ENCODE peak calls at places on chromosomes 2 and 18, in ten cellular contexts. S is fibroblast of lung, E is neural progenitor cell, P is brain microvascular endothelial cell, N is tibial artery, R is fibroblast of the aortic adventitia, C is adrenal gland, J is astrocyte, Q is AG10803, Z is A549. H is an unnamed sample.

GRCh38 chr2:230932556-230933511 is 7.8 kb upstream of the GPR55 start:
- DNase-seq in Z (no peak), P (no peak), Q (peak), N (peak), J (no peak), R (peak), E (no peak), C (peak), S (peak), H (no peak)

GRCh38 chr2:88181511-88181910 is 11.4 kb downstream of the THNSL2 start:
- DNase-seq in S (peak), C (no peak), P (peak), Z (no peak), R (peak), E (no peak), N (no peak), J (peak), Q (peak), H (peak)

GRCh38 chr2:38509322-38509946 is 93.3 kb downstream of the HNRNPLL start:
- DNase-seq in R (peak), P (peak), Z (no peak), Q (peak), C (peak), E (no peak), J (peak), S (peak), N (no peak), H (peak)

GRCh38 chr2:227864161-227864756 is 7.2 kb upstream of the DAW1 start:
- DNase-seq in J (peak), Z (no peak), P (peak), Q (peak), R (peak), S (peak), E (no peak), C (no peak), N (no peak), H (no peak)

GRCh38 chr2:20291106-20291564 is 59.5 kb downstream of the PUM2 start:
- DNase-seq in R (peak), N (no peak), S (peak), Z (peak), P (peak), E (peak), Q (peak), C (peak), J (peak), H (peak)

GRCh38 chr2:196725218-196725617 is 74.3 kb downstream of the GTF3C3 start:
- DNase-seq in R (peak), C (no peak), Z (no peak), S (no peak), P (no peak), N (no peak), E (no peak), J (peak), Q (no peak), H (no peak)

GRCh38 chr2:225282858-225283693 is 116.4 kb upstream of the NYAP2 start:
- DNase-seq in Q (peak), E (peak), P (peak), R (peak), N (no peak), C (peak), J (peak), S (peak), Z (peak), H (no peak)

GRCh38 chr2:112229365-112229764 is 25.5 kb downstream of the ZC3H8 start:
- DNase-seq in Z (no peak), R (peak), E (no peak), S (peak), C (peak), J (no peak), N (no peak), Q (peak), P (no peak), H (no peak)

GRCh38 chr2:119476301-119477117 is 44.9 kb downstream of the TMEM37 start:
- DNase-seq in S (peak), J (peak), Q (peak), Z (peak), N (peak), R (peak), P (peak), E (peak), C (peak), H (no peak)

GRCh38 chr2:98269274-98269673 is 77.0 kb upstream of the CNGA3 start:
- DNase-seq in S (peak), N (no peak), J (peak), P (peak), Q (peak), C (no peak), E (peak), Z (peak), R (peak), H (peak)

GRCh38 chr2:226664140-226664539 is 135.5 kb downstream of the IRS1 start:
- DNase-seq in C (peak), N (peak), E (no peak), J (no peak), S (no peak), Z (no peak), R (no peak), Q (no peak), P (no peak), H (no peak)

GRCh38 chr2:110204408-110205385 is at the start of gene NPHP1:
- DNase-seq in S (peak), P (peak), C (peak), N (peak), E (peak), R (peak), Q (peak), Z (peak), J (peak), H (no peak)

GRCh38 chr2:26730549-26730948 is 33.5 kb upstream of the SLC35F6 start:
- DNase-seq in N (no peak), P (no peak), Q (no peak), S (no peak), Z (no peak), R (no peak), C (peak), E (no peak), J (no peak), H (no peak)

GRCh38 chr2:179344280-179344961 is 79.8 kb upstream of the SESTD1 start:
- DNase-seq in S (peak), J (no peak), R (peak), N (no peak), P (peak), Z (no peak), Q (peak), E (no peak), C (no peak), H (no peak)

GRCh38 chr18:43158381-43158780 is 42.9 kb upstream of the RIT2 start:
- DNase-seq in S (no peak), R (peak), N (no peak), C (no peak), P (no peak), J (no peak), Q (no peak), Z (no peak), E (no peak), H (no peak)

GRCh38 chr18:12032786-12033642 is 51.7 kb downstream of the IMPA2 start:
- DNase-seq in S (peak), C (no peak), Z (no peak), Q (peak), J (peak), E (no peak), N (peak), R (peak), P (no peak), H (peak)

GRCh38 chr18:77339623-77340022 is 90.0 kb downstream of the GALR1 start:
- DNase-seq in Q (no peak), S (no peak), J (no peak), Z (no peak), R (no peak), N (no peak), C (no peak), E (no peak), P (no peak), H (no peak)

GRCh38 chr2:165720526-165720925 is 73.5 kb downstream of the GALNT3 start:
- DNase-seq in E (no peak), N (no peak), J (peak), R (peak), C (no peak), Z (no peak), S (peak), P (peak), Q (peak), H (peak)

GRCh38 chr2:190627881-190628412 is 20.9 kb upstream of the NAB1 start:
- DNase-seq in N (peak), S (no peak), J (peak), P (no peak), C (no peak), Z (no peak), E (peak), Q (peak), R (no peak), H (no peak)

GRCh38 chr2:83006991-83007390 is 1452.1 kb downstream of the SUCLG1 start:
- DNase-seq in P (no peak), S (no peak), C (no peak), J (no peak), Q (peak), N (no peak), E (no peak), R (no peak), Z (no peak), H (no peak)

GRCh38 chr18:25062720-25063119 is 289.2 kb downstream of the ZNF521 start:
- DNase-seq in P (no peak), E (no peak), R (no peak), S (no peak), J (no peak), Q (no peak), C (no peak), N (no peak), Z (no peak), H (no peak)

GRCh38 chr18:54149078-54149697 is 75.3 kb downstream of the MBD2 start:
- DNase-seq in J (peak), N (no peak), C (peak), S (peak), P (peak), E (no peak), Z (peak), Q (peak), R (peak), H (peak)

GRCh38 chr2:129016972-129017371 is 698.3 kb upstream of the HS6ST1 start:
- DNase-seq in Z (no peak), J (no peak), E (no peak), C (no peak), P (no peak), Q (no peak), S (no peak), R (no peak), N (no peak), H (no peak)

GRCh38 chr2:229921892-229922448 is at the start of gene TRIP12:
- DNase-seq in C (peak), N (peak), Z (peak), Q (peak), S (peak), R (peak), E (peak), J (peak), P (peak), H (peak)

GRCh38 chr2:110655701-110656100 is 22.2 kb downstream of the BUB1 start:
- DNase-seq in Q (peak), E (no peak), J (peak), N (no peak), Z (no peak), R (peak), C (no peak), P (peak), S (no peak), H (no peak)

GRCh38 chr2:50385361-50385760 is 646.6 kb downstream of the NRXN1 start:
- DNase-seq in N (no peak), Q (no peak), P (no peak), Z (no peak), E (no peak), R (no peak), S (no peak), J (no peak), C (no peak), H (no peak)
- H3K4me3 ChIP-seq in N (no peak), Q (no peak), P (no peak), Z (no peak), E (no peak), R (no peak), S (no peak), J (no peak), C (no peak), H (no peak)

GRCh38 chr2:202871161-202872141 is at the start of gene ICA1L:
- DNase-seq in Z (peak), Q (peak), S (peak), N (peak), E (peak), C (peak), P (peak), R (peak), J (peak), H (no peak)
- TF ChIP-seq CTCF in Z (no peak), Q (no peak), S (no peak), N (peak), E (no peak), C (no peak), P (no peak), R (peak), J (no peak), H (peak)

GRCh38 chr2:236166157-236166780 is 1.9 kb downstream of the GBX2 start:
- DNase-seq in R (no peak), J (no peak), Q (no peak), P (no peak), S (no peak), N (no peak), C (no peak), Z (no peak), E (peak), H (no peak)

GRCh38 chr2:236166781-236167296 is 1.3 kb downstream of the GBX2 start:
- DNase-seq in C (no peak), E (peak), S (no peak), N (no peak), J (no peak), Q (no peak), P (no peak), R (no peak), Z (no peak), H (no peak)

GRCh38 chr2:236164201-236164982 is 3.8 kb downstream of the GBX2 start:
- DNase-seq in Q (no peak), C (no peak), N (no peak), S (no peak), P (no peak), R (no peak), E (peak), Z (no peak), J (no peak), H (no peak)

GRCh38 chr2:236164983-236165301 is 3.2 kb downstream of the GBX2 start:
- DNase-seq in S (no peak), C (no peak), E (no peak), N (no peak), R (no peak), Q (no peak), Z (no peak), P (no peak), J (no peak), H (no peak)

GRCh38 chr2:236165491-236166156 is 2.6 kb downstream of the GBX2 start:
- DNase-seq in S (no peak), N (no peak), Q (no peak), R (no peak), C (no peak), J (no peak), Z (no peak), P (no peak), E (no peak), H (no peak)
- H3K4me3 ChIP-seq in S (no peak), N (no peak), Q (no peak), R (no peak), C (no peak), J (peak), Z (no peak), P (peak), E (no peak), H (no peak)

GRCh38 chr2:130963849-130964793 is 127.4 kb downstream of the ARHGEF4 start:
- DNase-seq in J (peak), R (no peak), P (no peak), C (no peak), E (peak), Q (no peak), N (no peak), Z (peak), S (no peak), H (no peak)
- TF ChIP-seq CTCF in J (no peak), R (no peak), P (peak), C (no peak), E (peak), Q (no peak), N (no peak), Z (peak), S (no peak), H (no peak)

GRCh38 chr2:127196998-127197397 is 23.1 kb downstream of the CYP27C1 start:
- DNase-seq in S (no peak), J (no peak), Q (no peak), R (no peak), Z (no peak), P (no peak), N (no peak), C (no peak), E (peak), H (no peak)
- H3K4me3 ChIP-seq in S (no peak), J (no peak), Q (no peak), R (no peak), Z (no peak), P (no peak), N (no peak), C (no peak), E (no peak), H (no peak)

DNA sequence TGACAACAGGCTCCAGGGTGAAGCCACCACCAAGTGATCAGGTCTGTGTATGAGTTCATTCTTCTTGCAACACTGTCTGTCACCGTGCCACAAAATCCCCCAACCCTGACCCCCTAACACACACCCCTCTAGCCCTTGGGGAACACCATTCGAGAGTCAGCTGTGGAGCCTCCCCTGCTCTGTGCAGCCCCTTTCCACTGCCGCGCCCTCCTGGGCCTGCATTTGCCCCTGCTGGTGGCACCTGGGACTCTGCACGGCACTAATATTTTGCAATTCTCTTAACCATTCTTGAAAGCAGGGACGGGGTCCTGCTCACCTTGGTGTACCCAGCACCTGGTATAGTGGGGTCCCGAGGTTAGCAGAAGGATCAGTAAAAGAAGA is 124.0 kb downstream of the HDAC4 start:
- DNase-seq in N (no peak), Z (no peak), R (no peak), E (no peak), J (no peak), C (no peak), S (no peak), Q (no peak), P (no peak), H (no peak)
- TF ChIP-seq CTCF in N (no peak), Z (no peak), R (peak), E (peak), J (no peak), C (no peak), S (no peak), Q (no peak), P (peak), H (no peak)

GRCh38 chr18:28814365-28814764 is 637.4 kb upstream of the CDH2 start:
- DNase-seq in J (no peak), E (no peak), N (no peak), P (no peak), Z (no peak), Q (no peak), C (no peak), S (no peak), R (no peak), H (no peak)

GRCh38 chr18:28820353-28820752 is 643.4 kb upstream of the CDH2 start:
- DNase-seq in C (no peak), Z (no peak), Q (no peak), R (no peak), N (no peak), S (no peak), E (no peak), P (no peak), J (no peak), H (no peak)

DNA sequence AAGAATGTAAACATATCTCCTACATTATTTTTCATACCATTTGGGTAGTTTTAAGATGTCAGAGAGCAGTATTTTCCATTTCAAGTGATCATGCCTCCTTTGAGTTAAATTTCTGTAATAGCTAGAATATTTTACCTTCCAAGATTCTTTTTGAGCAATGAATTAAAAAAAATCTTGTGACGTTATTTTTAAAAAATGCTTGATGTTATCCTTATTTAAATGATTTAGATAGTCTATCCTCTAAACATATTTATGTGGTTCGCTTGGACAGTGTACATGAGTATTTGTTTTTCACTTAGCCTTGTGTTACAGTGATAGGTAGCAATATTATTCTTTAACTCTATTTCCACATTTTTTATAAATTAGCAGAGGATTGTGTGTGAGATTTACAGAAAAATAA is 639.2 kb upstream of the CDH2 start:
- DNase-seq in P (no peak), C (no peak), S (no peak), R (no peak), J (no peak), Q (peak), N (no peak), Z (no peak), E (no peak), H (no peak)
- H3K4me3 ChIP-seq in P (no peak), C (no peak), S (no peak), R (no peak), J (no peak), Q (no peak), N (no peak), Z (no peak), E (no peak), H (no peak)

GRCh38 chr2:63544017-63544627 is 44.2 kb downstream of the WDPCP start:
- DNase-seq in Q (peak), E (peak), N (no peak), C (no peak), P (no peak), S (peak), Z (peak), J (no peak), R (peak), H (no peak)
- TF ChIP-seq CTCF in Q (peak), E (peak), N (no peak), C (peak), P (peak), S (peak), Z (peak), J (peak), R (peak), H (peak)

GRCh38 chr2:47056875-47057731 is 98.0 kb downstream of the STPG4 start:
- DNase-seq in C (peak), S (peak), Q (peak), N (no peak), R (peak), P (no peak), J (no peak), E (no peak), Z (no peak), H (no peak)

GRCh38 chr2:47056374-47056773 is 98.7 kb downstream of the STPG4 start:
- DNase-seq in N (peak), E (no peak), S (peak), Z (no peak), P (no peak), Q (peak), C (no peak), R (peak), J (peak), H (peak)

GRCh38 chr2:47058061-47058931 is 96.8 kb downstream of the STPG4 start:
- DNase-seq in J (no peak), R (peak), E (no peak), Z (no peak), S (peak), Q (peak), C (no peak), N (peak), P (no peak), H (no peak)

GRCh38 chr2:47054867-47055266 is 100.2 kb downstream of the STPG4 start:
- DNase-seq in J (no peak), R (no peak), E (no peak), C (no peak), Q (no peak), S (no peak), Z (no peak), P (no peak), N (no peak), H (no peak)

GRCh38 chr2:47057732-47058012 is 97.4 kb downstream of the STPG4 start:
- DNase-seq in N (no peak), R (no peak), J (no peak), Q (no peak), Z (no peak), C (no peak), E (no peak), P (no peak), S (no peak), H (no peak)
- H3K4me3 ChIP-seq in N (no peak), R (no peak), J (no peak), Q (no peak), Z (no peak), C (no peak), E (no peak), P (no peak), S (no peak), H (no peak)